ENCODE peak calls at places on chromosome X, in nine cellular contexts. One of them, this sample, is unnamed.

GRCh38 chrX:9737363-9737762 is 28.3 kb downstream of the GPR143 start:
- DNase-seq in Karpas-422: no peak
- DNase-seq in brain microvascular endothelial cell: no peak
- DNase-seq in caudate nucleus: no peak
- DNase-seq in SJSA1: no peak
- DNase-seq in PC-3: no peak
- DNase-seq in CD4-positive, alpha-beta T cell: no peak
- DNase-seq in GM12878: no peak
- DNase-seq in HL-60: no peak
- DNase-seq in this sample: no peak

GRCh38 chrX:110665636-110666035 is 130.0 kb downstream of the CHRDL1 start:
- DNase-seq in PC-3: peak
- DNase-seq in GM12878: no peak
- DNase-seq in SJSA1: peak
- DNase-seq in caudate nucleus: no peak
- DNase-seq in brain microvascular endothelial cell: peak
- DNase-seq in Karpas-422: peak
- DNase-seq in HL-60: no peak
- DNase-seq in CD4-positive, alpha-beta T cell: no peak
- DNase-seq in this sample: peak

GRCh38 chrX:46279925-46280313 is 265.3 kb downstream of the ZNF674 start:
- DNase-seq in PC-3: peak
- DNase-seq in SJSA1: no peak
- DNase-seq in brain microvascular endothelial cell: no peak
- DNase-seq in caudate nucleus: no peak
- DNase-seq in GM12878: no peak
- DNase-seq in HL-60: peak
- DNase-seq in CD4-positive, alpha-beta T cell: no peak
- DNase-seq in Karpas-422: no peak
- DNase-seq in this sample: no peak

GRCh38 chrX:12791253-12792228 is at the start of gene PRPS2:
- DNase-seq in GM12878: no peak
- DNase-seq in SJSA1: peak
- DNase-seq in Karpas-422: peak
- DNase-seq in PC-3: peak
- DNase-seq in CD4-positive, alpha-beta T cell: peak
- DNase-seq in HL-60: peak
- DNase-seq in caudate nucleus: no peak
- DNase-seq in brain microvascular endothelial cell: peak
- DNase-seq in this sample: peak

GRCh38 chrX:75784689-75785491 is at the start of gene MAGEE2:
- DNase-seq in CD4-positive, alpha-beta T cell: peak
- DNase-seq in brain microvascular endothelial cell: no peak
- DNase-seq in Karpas-422: no peak
- DNase-seq in caudate nucleus: no peak
- DNase-seq in PC-3: no peak
- DNase-seq in GM12878: no peak
- DNase-seq in SJSA1: no peak
- DNase-seq in HL-60: no peak
- DNase-seq in this sample: no peak

GRCh38 chrX:151384807-151385206 is 12.2 kb upstream of the VMA21 start:
- DNase-seq in CD4-positive, alpha-beta T cell: no peak
- DNase-seq in PC-3: no peak
- DNase-seq in Karpas-422: no peak
- DNase-seq in HL-60: no peak
- DNase-seq in brain microvascular endothelial cell: no peak
- DNase-seq in SJSA1: no peak
- DNase-seq in GM12878: no peak
- DNase-seq in caudate nucleus: no peak
- DNase-seq in this sample: no peak

GRCh38 chrX:32395878-32396277 is 815.5 kb downstream of the DMD start:
- DNase-seq in brain microvascular endothelial cell: no peak
- DNase-seq in Karpas-422: no peak
- DNase-seq in SJSA1: no peak
- DNase-seq in caudate nucleus: no peak
- DNase-seq in PC-3: no peak
- DNase-seq in HL-60: no peak
- DNase-seq in GM12878: no peak
- DNase-seq in CD4-positive, alpha-beta T cell: no peak
- DNase-seq in this sample: no peak

GRCh38 chrX:38881727-38882126 is 80.5 kb downstream of the MID1IP1 start:
- DNase-seq in Karpas-422: no peak
- DNase-seq in brain microvascular endothelial cell: no peak
- DNase-seq in GM12878: peak
- DNase-seq in HL-60: no peak
- DNase-seq in SJSA1: no peak
- DNase-seq in caudate nucleus: no peak
- DNase-seq in CD4-positive, alpha-beta T cell: no peak
- DNase-seq in PC-3: no peak
- DNase-seq in this sample: no peak

GRCh38 chrX:40105016-40105790 is 7.4 kb upstream of the BCOR start:
- DNase-seq in brain microvascular endothelial cell: no peak
- DNase-seq in CD4-positive, alpha-beta T cell: no peak
- DNase-seq in Karpas-422: peak
- DNase-seq in SJSA1: peak
- DNase-seq in caudate nucleus: no peak
- DNase-seq in GM12878: no peak
- DNase-seq in PC-3: no peak
- DNase-seq in HL-60: no peak
- DNase-seq in this sample: peak

GRCh38 chrX:121782544-121782943 is 735.1 kb downstream of the GLUD2 start:
- DNase-seq in GM12878: no peak
- DNase-seq in SJSA1: no peak
- DNase-seq in CD4-positive, alpha-beta T cell: no peak
- DNase-seq in Karpas-422: no peak
- DNase-seq in PC-3: no peak
- DNase-seq in brain microvascular endothelial cell: no peak
- DNase-seq in caudate nucleus: no peak
- DNase-seq in HL-60: no peak
- DNase-seq in this sample: no peak

GRCh38 chrX:80876877-80877276 is 67.2 kb upstream of the BRWD3 start:
- DNase-seq in Karpas-422: peak
- DNase-seq in GM12878: peak
- DNase-seq in HL-60: no peak
- DNase-seq in PC-3: peak
- DNase-seq in brain microvascular endothelial cell: no peak
- DNase-seq in caudate nucleus: no peak
- DNase-seq in CD4-positive, alpha-beta T cell: no peak
- DNase-seq in SJSA1: no peak
- DNase-seq in this sample: no peak

GRCh38 chrX:12971282-12972003 is 3.5 kb upstream of the TMSB4X start:
- DNase-seq in CD4-positive, alpha-beta T cell: peak
- DNase-seq in brain microvascular endothelial cell: no peak
- DNase-seq in Karpas-422: no peak
- DNase-seq in PC-3: no peak
- DNase-seq in HL-60: no peak
- DNase-seq in SJSA1: no peak
- DNase-seq in GM12878: no peak
- DNase-seq in caudate nucleus: no peak
- DNase-seq in this sample: peak

GRCh38 chrX:139932077-139932900 is 564 bp downstream of the ATP11C start:
- DNase-seq in caudate nucleus: no peak
- DNase-seq in PC-3: peak
- DNase-seq in Karpas-422: peak
- DNase-seq in GM12878: no peak
- DNase-seq in HL-60: no peak
- DNase-seq in brain microvascular endothelial cell: no peak
- DNase-seq in SJSA1: peak
- DNase-seq in CD4-positive, alpha-beta T cell: peak
- DNase-seq in this sample: peak

GRCh38 chrX:35728481-35728880 is 69.7 kb upstream of the MAGEB16 start:
- DNase-seq in HL-60: no peak
- DNase-seq in GM12878: no peak
- DNase-seq in SJSA1: no peak
- DNase-seq in caudate nucleus: no peak
- DNase-seq in CD4-positive, alpha-beta T cell: no peak
- DNase-seq in Karpas-422: no peak
- DNase-seq in PC-3: peak
- DNase-seq in brain microvascular endothelial cell: no peak
- DNase-seq in this sample: no peak

GRCh38 chrX:121479406-121479805 is 432.0 kb downstream of the GLUD2 start:
- DNase-seq in PC-3: no peak
- DNase-seq in caudate nucleus: no peak
- DNase-seq in brain microvascular endothelial cell: peak
- DNase-seq in CD4-positive, alpha-beta T cell: no peak
- DNase-seq in GM12878: no peak
- DNase-seq in Karpas-422: no peak
- DNase-seq in SJSA1: no peak
- DNase-seq in HL-60: no peak
- DNase-seq in this sample: no peak

GRCh38 chrX:136630881-136631280 is 17.1 kb upstream of the CD40LG start:
- DNase-seq in SJSA1: no peak
- DNase-seq in GM12878: no peak
- DNase-seq in HL-60: no peak
- DNase-seq in brain microvascular endothelial cell: no peak
- DNase-seq in caudate nucleus: no peak
- DNase-seq in Karpas-422: no peak
- DNase-seq in CD4-positive, alpha-beta T cell: no peak
- DNase-seq in PC-3: no peak
- DNase-seq in this sample: peak
- H3K27ac ChIP-seq in SJSA1: no peak
- H3K27ac ChIP-seq in GM12878: no peak
- H3K27ac ChIP-seq in HL-60: no peak
- H3K27ac ChIP-seq in brain microvascular endothelial cell: no peak
- H3K27ac ChIP-seq in caudate nucleus: no peak
- H3K27ac ChIP-seq in Karpas-422: no peak
- H3K27ac ChIP-seq in CD4-positive, alpha-beta T cell: peak
- H3K27ac ChIP-seq in PC-3: no peak
- H3K27ac ChIP-seq in this sample: no peak

GRCh38 chrX:105480646-105481310 is 260.3 kb upstream of the TEX13A start:
- DNase-seq in GM12878: no peak
- DNase-seq in brain microvascular endothelial cell: no peak
- DNase-seq in PC-3: no peak
- DNase-seq in CD4-positive, alpha-beta T cell: no peak
- DNase-seq in Karpas-422: no peak
- DNase-seq in SJSA1: no peak
- DNase-seq in caudate nucleus: no peak
- DNase-seq in HL-60: no peak
- DNase-seq in this sample: no peak
- H3K27ac ChIP-seq in GM12878: no peak
- H3K27ac ChIP-seq in brain microvascular endothelial cell: no peak
- H3K27ac ChIP-seq in PC-3: no peak
- H3K27ac ChIP-seq in CD4-positive, alpha-beta T cell: no peak
- H3K27ac ChIP-seq in Karpas-422: no peak
- H3K27ac ChIP-seq in SJSA1: no peak
- H3K27ac ChIP-seq in caudate nucleus: no peak
- H3K27ac ChIP-seq in HL-60: no peak
- H3K27ac ChIP-seq in this sample: no peak

GRCh38 chrX:18883234-18883960 is 100.5 kb downstream of the PHKA2 start:
- DNase-seq in caudate nucleus: no peak
- DNase-seq in HL-60: no peak
- DNase-seq in brain microvascular endothelial cell: no peak
- DNase-seq in GM12878: no peak
- DNase-seq in CD4-positive, alpha-beta T cell: no peak
- DNase-seq in PC-3: peak
- DNase-seq in SJSA1: no peak
- DNase-seq in Karpas-422: no peak
- DNase-seq in this sample: no peak

GRCh38 chrX:18886005-18886343 is 97.9 kb downstream of the PHKA2 start:
- DNase-seq in GM12878: no peak
- DNase-seq in HL-60: no peak
- DNase-seq in Karpas-422: no peak
- DNase-seq in brain microvascular endothelial cell: no peak
- DNase-seq in caudate nucleus: no peak
- DNase-seq in CD4-positive, alpha-beta T cell: no peak
- DNase-seq in PC-3: no peak
- DNase-seq in SJSA1: peak
- DNase-seq in this sample: no peak

GRCh38 chrX:18885317-18886004 is 98.5 kb downstream of the PHKA2 start:
- DNase-seq in SJSA1: peak
- DNase-seq in HL-60: no peak
- DNase-seq in CD4-positive, alpha-beta T cell: no peak
- DNase-seq in brain microvascular endothelial cell: no peak
- DNase-seq in Karpas-422: no peak
- DNase-seq in GM12878: peak
- DNase-seq in PC-3: no peak
- DNase-seq in caudate nucleus: no peak
- DNase-seq in this sample: no peak

GRCh38 chrX:18883961-18884765 is 99.8 kb downstream of the PHKA2 start:
- DNase-seq in CD4-positive, alpha-beta T cell: no peak
- DNase-seq in brain microvascular endothelial cell: no peak
- DNase-seq in PC-3: no peak
- DNase-seq in HL-60: no peak
- DNase-seq in Karpas-422: no peak
- DNase-seq in caudate nucleus: no peak
- DNase-seq in SJSA1: no peak
- DNase-seq in GM12878: no peak
- DNase-seq in this sample: no peak

DNA sequence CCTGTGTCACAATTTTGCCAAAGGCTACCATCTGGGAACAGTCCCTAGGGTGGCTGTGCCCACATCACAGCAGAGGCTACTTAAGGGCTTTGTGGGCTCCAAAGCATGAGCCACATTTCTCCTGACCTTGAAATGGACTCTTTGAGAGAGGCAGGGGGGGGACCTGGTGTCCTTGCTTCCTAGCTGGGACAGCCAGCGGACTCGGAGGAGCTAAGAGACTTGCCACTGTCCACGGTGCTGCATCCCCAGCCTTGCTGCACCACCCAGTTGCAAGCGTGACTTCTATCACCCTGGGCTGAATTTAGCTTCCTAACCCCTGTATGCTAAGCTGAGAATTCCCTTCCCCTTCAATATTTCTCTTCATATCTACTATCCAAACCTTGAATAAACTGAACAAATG is 99.0 kb downstream of the PHKA2 start:
- DNase-seq in brain microvascular endothelial cell: no peak
- DNase-seq in caudate nucleus: no peak
- DNase-seq in SJSA1: no peak
- DNase-seq in Karpas-422: no peak
- DNase-seq in GM12878: no peak
- DNase-seq in CD4-positive, alpha-beta T cell: no peak
- DNase-seq in PC-3: no peak
- DNase-seq in HL-60: no peak
- DNase-seq in this sample: no peak
- H3K27ac ChIP-seq in brain microvascular endothelial cell: no peak
- H3K27ac ChIP-seq in caudate nucleus: peak
- H3K27ac ChIP-seq in SJSA1: no peak
- H3K27ac ChIP-seq in Karpas-422: no peak
- H3K27ac ChIP-seq in GM12878: peak
- H3K27ac ChIP-seq in CD4-positive, alpha-beta T cell: no peak
- H3K27ac ChIP-seq in PC-3: no peak
- H3K27ac ChIP-seq in HL-60: no peak
- H3K27ac ChIP-seq in this sample: no peak

GRCh38 chrX:64352084-64352483 is 43.2 kb downstream of the MTMR8 start:
- DNase-seq in SJSA1: no peak
- DNase-seq in Karpas-422: no peak
- DNase-seq in GM12878: no peak
- DNase-seq in HL-60: no peak
- DNase-seq in PC-3: no peak
- DNase-seq in CD4-positive, alpha-beta T cell: no peak
- DNase-seq in caudate nucleus: no peak
- DNase-seq in brain microvascular endothelial cell: no peak
- DNase-seq in this sample: no peak
- H3K27ac ChIP-seq in SJSA1: no peak
- H3K27ac ChIP-seq in Karpas-422: no peak
- H3K27ac ChIP-seq in GM12878: no peak
- H3K27ac ChIP-seq in HL-60: no peak
- H3K27ac ChIP-seq in PC-3: no peak
- H3K27ac ChIP-seq in CD4-positive, alpha-beta T cell: no peak
- H3K27ac ChIP-seq in caudate nucleus: no peak
- H3K27ac ChIP-seq in brain microvascular endothelial cell: no peak
- H3K27ac ChIP-seq in this sample: no peak

GRCh38 chrX:2696698-2697215 is 5.7 kb downstream of the CD99 start:
- DNase-seq in brain microvascular endothelial cell: peak
- DNase-seq in Karpas-422: peak
- DNase-seq in PC-3: peak
- DNase-seq in GM12878: peak
- DNase-seq in SJSA1: peak
- DNase-seq in CD4-positive, alpha-beta T cell: peak
- DNase-seq in HL-60: peak
- DNase-seq in caudate nucleus: no peak
- DNase-seq in this sample: peak
- H3K27ac ChIP-seq in brain microvascular endothelial cell: peak
- H3K27ac ChIP-seq in Karpas-422: no peak
- H3K27ac ChIP-seq in PC-3: peak
- H3K27ac ChIP-seq in GM12878: peak
- H3K27ac ChIP-seq in SJSA1: peak
- H3K27ac ChIP-seq in CD4-positive, alpha-beta T cell: peak
- H3K27ac ChIP-seq in HL-60: peak
- H3K27ac ChIP-seq in caudate nucleus: no peak
- H3K27ac ChIP-seq in this sample: peak